ENCODE peak calls at places on chromosome 12, in five cellular contexts. M, J, K, O and Z are unnamed samples. For H3K9me2 and H3K4me1, the result is how much of the 10 kb centered on the place peaks cover.

GRCh38 chr12:47808049-47808448 is 11.7 kb downstream of the HDAC7 start:
- DNase-seq in J (peak), K (peak), M (no peak), O (no peak), Z (peak)

GRCh38 chr12:71755146-71755892 is 656 bp downstream of the RAB21 start:
- DNase-seq in O (peak), M (no peak), K (peak), J (peak), Z (peak)

GRCh38 chr12:46221255-46222128 is 47.4 kb downstream of the SLC38A1 start:
- DNase-seq in M (no peak), O (peak), K (no peak), J (peak), Z (peak)

GRCh38 chr12:93776581-93777018 is 99.4 kb downstream of the CRADD start:
- DNase-seq in M (no peak), J (no peak), K (no peak), O (no peak), Z (peak)

GRCh38 chr12:9673404-9674225 is 4.1 kb downstream of the CLEC2D start:
- DNase-seq in J (peak), K (no peak), M (peak), O (peak), Z (peak)

GRCh38 chr12:131511391-131511802 is 199.5 kb upstream of the SFSWAP start:
- DNase-seq in K (peak), O (peak), J (no peak), M (peak), Z (peak)

GRCh38 chr12:46874642-46875041 is 48.8 kb upstream of the SLC38A4 start:
- DNase-seq in K (no peak), J (no peak), O (no peak), M (no peak), Z (peak)

GRCh38 chr12:55700255-55701018 is 7.3 kb downstream of the ITGA7 start:
- DNase-seq in O (peak), M (no peak), K (no peak), J (peak), Z (peak)

GRCh38 chr12:62813031-62813829 is 121.7 kb downstream of the PPM1H start:
- DNase-seq in K (peak), O (no peak), M (peak), J (peak), Z (peak)

GRCh38 chr12:116015525-116015924 is 262.0 kb downstream of the MED13L start:
- DNase-seq in M (no peak), O (peak), J (peak), K (peak), Z (peak)

GRCh38 chr12:94714378-94714777 is 64.0 kb upstream of the TMCC3 start:
- DNase-seq in K (no peak), J (no peak), O (peak), M (no peak), Z (peak)

GRCh38 chr12:388547-389137 is 478 bp downstream of the KDM5A start:
- DNase-seq in M (no peak), K (peak), J (no peak), O (peak), Z (peak)

GRCh38 chr12:6605425-6606330 is 1.5 kb downstream of the CHD4 start:
- DNase-seq in K (peak), O (peak), M (no peak), J (peak), Z (peak)

GRCh38 chr12:91777268-91777997 is 368.2 kb downstream of the BTG1 start:
- DNase-seq in M (peak), K (no peak), O (peak), J (no peak), Z (peak)

GRCh38 chr12:32395031-32395430 is 4.3 kb upstream of the FGD4 start:
- DNase-seq in O (no peak), K (no peak), J (peak), M (no peak), Z (no peak)

GRCh38 chr12:3148366-3149000 is 71.3 kb downstream of the TSPAN9 start:
- DNase-seq in K (no peak), M (no peak), O (no peak), J (no peak), Z (no peak)

GRCh38 chr12:7581609-7582008 is 78.0 kb upstream of the CD163 start:
- DNase-seq in J (no peak), K (peak), O (no peak), M (no peak), Z (no peak)

GRCh38 chr12:69502342-69503081 is 32.3 kb downstream of the FRS2 start:
- DNase-seq in K (no peak), J (no peak), O (peak), M (peak), Z (peak)

GRCh38 chr12:43148711-43149110 is 403.3 kb downstream of the ADAMTS20 start:
- DNase-seq in M (no peak), O (no peak), K (no peak), J (no peak), Z (peak)

GRCh38 chr12:4171742-4172141 is 101.8 kb upstream of the CCND2 start:
- DNase-seq in O (no peak), J (no peak), M (no peak), K (no peak), Z (no peak)

GRCh38 chr12:4164591-4165558 is 108.7 kb upstream of the CCND2 start:
- DNase-seq in M (no peak), K (no peak), J (no peak), O (no peak), Z (peak)

GRCh38 chr12:4169522-4169921 is 104.0 kb upstream of the CCND2 start:
- DNase-seq in M (no peak), O (no peak), J (no peak), K (no peak), Z (no peak)

GRCh38 chr12:4169959-4170358 is 103.6 kb upstream of the CCND2 start:
- DNase-seq in M (no peak), J (no peak), O (no peak), K (no peak), Z (no peak)

DNA sequence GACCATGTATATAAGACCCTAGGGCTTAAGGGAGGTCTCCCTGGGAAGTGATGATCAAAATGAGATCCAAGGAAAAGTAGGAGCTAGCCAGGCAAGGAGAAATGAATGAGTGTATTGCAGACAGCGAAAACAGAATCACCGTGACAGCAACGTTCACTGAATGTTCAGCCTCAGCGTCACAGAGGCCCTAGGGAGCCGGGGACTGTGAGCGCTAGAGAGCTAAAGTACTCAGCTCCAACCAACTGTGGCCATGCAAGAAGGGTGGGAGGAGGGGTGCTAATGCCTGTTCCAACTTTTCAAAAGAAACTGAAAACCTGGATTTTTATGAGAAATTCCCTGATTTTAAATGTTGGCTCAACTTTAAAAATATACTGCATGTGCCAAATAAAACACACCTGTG is 105.5 kb upstream of the CCND2 start:
- DNase-seq in O (no peak), J (no peak), M (no peak), K (no peak), Z (no peak)
- H3K9me2 ChIP-seq in O (under half), J (under half), M (under half), K (under half), Z (under half)

GRCh38 chr12:53300187-53300586 is 692 bp downstream of the MYG1 start:
- DNase-seq in K (peak), J (peak), O (no peak), M (no peak), Z (peak)

GRCh38 chr12:53302903-53303302 is 3.4 kb downstream of the MYG1 start:
- DNase-seq in K (no peak), M (no peak), J (no peak), O (no peak), Z (no peak)

GRCh38 chr12:53298154-53298553 is 1.3 kb upstream of the MYG1 start:
- DNase-seq in J (no peak), O (peak), M (no peak), K (no peak), Z (peak)

GRCh38 chr12:53299101-53299453 is 418 bp upstream of the MYG1 start:
- DNase-seq in J (no peak), K (peak), M (peak), O (peak), Z (peak)

GRCh38 chr12:53299454-53300180 is at the start of gene MYG1:
- DNase-seq in O (peak), J (peak), K (peak), M (peak), Z (peak)
- H3K9ac ChIP-seq in O (peak), J (peak), K (peak), M (peak), Z (peak)

GRCh38 chr12:57830393-57830792 is 11.9 kb upstream of the AVIL start:
- DNase-seq in M (no peak), K (no peak), O (no peak), J (no peak), Z (no peak)
- H3K4me1 ChIP-seq in M (under half), K (under half), O (under half), J (under half), Z (half or more)

DNA sequence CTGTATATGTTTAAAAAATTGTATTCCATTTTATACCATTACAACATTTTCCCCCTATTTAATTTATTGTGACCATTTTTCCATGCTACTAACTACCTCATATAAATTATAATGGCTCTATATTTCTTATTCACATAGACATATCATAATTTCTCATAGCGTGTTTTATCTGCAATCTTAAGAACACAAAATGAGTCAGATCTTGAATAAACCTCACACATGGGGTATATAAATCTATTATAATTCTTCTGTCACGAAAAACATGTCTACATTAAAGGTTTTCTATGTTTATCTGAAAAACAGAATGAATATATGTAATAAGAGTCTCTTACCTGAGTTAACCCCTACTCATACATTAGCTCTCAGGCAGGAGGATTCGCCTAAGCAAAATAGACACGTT is 50.5 kb upstream of the ERGIC2 start:
- DNase-seq in J (no peak), O (peak), M (no peak), K (no peak), Z (no peak)
- H3K9me2 ChIP-seq in J (under half), O (under half), M (under half), K (under half), Z (under half)

GRCh38 chr12:66187822-66188221 is 1.2 kb upstream of the IRAK3 start:
- DNase-seq in K (no peak), O (no peak), J (no peak), M (no peak), Z (no peak)

GRCh38 chr12:66190519-66191406 is 1.7 kb downstream of the IRAK3 start:
- DNase-seq in J (no peak), O (peak), M (no peak), K (peak), Z (peak)

GRCh38 chr12:66187016-66187415 is 2.0 kb upstream of the IRAK3 start:
- DNase-seq in M (no peak), J (no peak), K (no peak), O (no peak), Z (no peak)

GRCh38 chr12:66189476-66189823 is 436 bp downstream of the IRAK3 start:
- DNase-seq in K (no peak), M (no peak), J (no peak), O (no peak), Z (peak)

GRCh38 chr12:66188584-66189475 is at the start of gene IRAK3:
- DNase-seq in M (no peak), J (peak), O (no peak), K (no peak), Z (peak)
- H3K9ac ChIP-seq in M (no peak), J (no peak), O (no peak), K (no peak), Z (peak)

GRCh38 chr12:82413994-82414393 is 55.7 kb downstream of the METTL25 start:
- DNase-seq in O (peak), J (no peak), M (no peak), K (no peak), Z (no peak)
- H3K4me1 ChIP-seq in O (under half), J (under half), M (under half), K (under half), Z (under half)

DNA sequence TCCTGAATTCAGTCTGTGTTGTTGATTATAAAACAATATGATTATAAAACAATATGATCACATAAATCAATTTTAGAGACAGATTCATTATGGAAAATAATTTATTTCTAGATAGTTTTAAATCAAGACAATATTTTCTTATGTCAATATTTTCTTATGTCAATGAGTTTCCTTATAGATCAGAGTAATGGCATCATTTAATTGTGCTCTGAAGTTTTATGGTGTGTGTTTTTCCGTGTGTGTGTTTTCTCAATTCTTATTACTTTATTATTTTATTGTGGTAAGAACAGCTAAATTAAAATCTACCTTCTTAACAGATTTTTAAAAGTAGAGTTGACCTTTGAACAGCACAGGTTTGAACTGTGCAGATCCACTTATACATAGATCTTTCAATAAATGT is 105.3 kb upstream of the SLCO1B1 start:
- DNase-seq in K (no peak), O (no peak), M (no peak), J (no peak), Z (no peak)
- H3K9me2 ChIP-seq in K (under half), O (under half), M (under half), J (under half), Z (under half)

GRCh38 chr12:1804545-1805332 is 15.6 kb upstream of the LRTM2 start:
- DNase-seq in J (peak), K (peak), O (peak), M (peak), Z (peak)
- H3K9ac ChIP-seq in J (no peak), K (peak), O (no peak), M (peak), Z (peak)